ENCODE peak calls at places on chromosomes 12 and 14, in six cellular contexts. V, I, A, G, L and X are unnamed samples.

GRCh38 chr14:35875296-35875695 is 49.2 kb downstream of the BRMS1L start:
- DNase-seq in V (no peak), I (no peak), A (no peak), G (peak; percentile 8), L (no peak), X (peak; percentile 24)

GRCh38 chr14:52313903-52314481 is at the start of gene PTGER2:
- DNase-seq in V (peak; percentile 69), I (peak; percentile 95), A (peak; percentile 63), G (peak; percentile 96), L (peak; percentile 70), X (peak; percentile 97)

GRCh38 chr14:44309336-44309735 is 197.7 kb downstream of the FSCB start:
- DNase-seq in V (no peak), I (no peak), A (no peak), G (no peak), L (no peak), X (no peak)

GRCh38 chr14:95274283-95274682 is 45.4 kb downstream of the CLMN start:
- DNase-seq in V (no peak), I (peak; percentile 76), A (no peak), G (no peak), L (no peak), X (no peak)

GRCh38 chr14:76420827-76421226 is 44.9 kb downstream of the ESRRB start:
- DNase-seq in V (no peak), I (no peak), A (no peak), G (no peak), L (no peak), X (no peak)

GRCh38 chr12:26187014-26187413 is 8.4 kb upstream of the SSPN start:
- DNase-seq in V (no peak), I (no peak), A (no peak), G (no peak), L (no peak), X (no peak)

GRCh38 chr12:116631619-116632018 is 72.4 kb downstream of the MAP1LC3B2 start:
- DNase-seq in V (no peak), I (no peak), A (no peak), G (no peak), L (no peak), X (no peak)

GRCh38 chr14:72793154-72793725 is 100.7 kb downstream of the DPF3 start:
- DNase-seq in V (no peak), I (no peak), A (no peak), G (no peak), L (no peak), X (no peak)

GRCh38 chr14:47442206-47442605 is 233.2 kb downstream of the MDGA2 start:
- DNase-seq in V (no peak), I (no peak), A (no peak), G (peak; percentile 38), L (no peak), X (no peak)

GRCh38 chr12:125300249-125300648 is 235.0 kb downstream of the AACS start:
- DNase-seq in V (no peak), I (no peak), A (no peak), G (no peak), L (no peak), X (no peak)

GRCh38 chr12:57837779-57838562 is 8.6 kb downstream of the CTDSP2 start:
- DNase-seq in V (no peak), I (no peak), A (no peak), G (peak; percentile 84), L (no peak), X (peak; percentile 78)

GRCh38 chr12:61490732-61491498 is 769.3 kb upstream of the USP15 start:
- DNase-seq in V (no peak), I (no peak), A (no peak), G (peak; percentile 0), L (no peak), X (no peak)

GRCh38 chr12:49882248-49882850 is 21.4 kb downstream of the FAIM2 start:
- DNase-seq in V (no peak), I (no peak), A (no peak), G (no peak), L (no peak), X (no peak)

GRCh38 chr12:30180602-30181001 is 396.9 kb upstream of the TMTC1 start:
- DNase-seq in V (no peak), I (no peak), A (no peak), G (no peak), L (no peak), X (no peak)

GRCh38 chr12:1579626-1580025 is 14.8 kb downstream of the FBXL14 start:
- DNase-seq in V (no peak), I (no peak), A (no peak), G (no peak), L (no peak), X (peak; percentile 78)

GRCh38 chr14:77142289-77142814 is 761 bp upstream of the ZDHHC22 start:
- DNase-seq in V (no peak), I (no peak), A (no peak), G (no peak), L (no peak), X (no peak)

GRCh38 chr12:118979763-118980406 is 1.5 kb upstream of the SRRM4 start:
- DNase-seq in V (no peak), I (peak; percentile 24), A (no peak), G (peak; percentile 54), L (no peak), X (peak; percentile 24)

GRCh38 chr14:70995671-70996070 is 88.4 kb downstream of the PCNX1 start:
- DNase-seq in V (no peak), I (peak; percentile 21), A (no peak), G (no peak), L (no peak), X (peak; percentile 6)

GRCh38 chr12:127677537-127678131 is 589.3 kb upstream of the TMEM132C start:
- DNase-seq in V (peak; percentile 15), I (peak; percentile 56), A (peak; percentile 57), G (peak; percentile 76), L (peak; percentile 12), X (peak; percentile 70)

GRCh38 chr14:100842799-100843198 is 16.9 kb downstream of the MEG3 start:
- DNase-seq in V (no peak), I (no peak), A (peak; percentile 68), G (peak; percentile 94), L (no peak), X (peak; percentile 95)

GRCh38 chr14:61385002-61385685 is 63.8 kb downstream of the PRKCH start:
- DNase-seq in V (no peak), I (peak; percentile 16), A (no peak), G (no peak), L (peak; percentile 45), X (no peak)

GRCh38 chr12:10779103-10779502 is 23.3 kb downstream of the TAS2R7 start:
- DNase-seq in V (no peak), I (no peak), A (no peak), G (no peak), L (no peak), X (no peak)

GRCh38 chr12:54701940-54702592 is 53.9 kb upstream of the DCD start:
- DNase-seq in V (no peak), I (no peak), A (peak; percentile 10), G (peak; percentile 52), L (no peak), X (peak; percentile 41)

GRCh38 chr12:109586385-109587296 is 13.0 kb downstream of the MVK start:
- DNase-seq in V (no peak), I (no peak), A (no peak), G (no peak), L (no peak), X (no peak)

GRCh38 chr12:112380663-112381420 is 1.4 kb downstream of the HECTD4 start:
- DNase-seq in V (no peak), I (no peak), A (no peak), G (no peak), L (no peak), X (no peak)